ENCODE peak calls at places on chromosomes 13 and 19, in nine cellular contexts. One of them, this sample, is unnamed.

GRCh38 chr19:38932425-38933179 is 1.9 kb downstream of the MRPS12 start:
- DNase-seq in AG10803: peak
- DNase-seq in anterior cingulate cortex: no peak
- DNase-seq in T-helper 17 cell: no peak
- DNase-seq in activated naive CD4-positive, alpha-beta T cell: no peak
- DNase-seq in Panc1: no peak
- DNase-seq in stimulated activated CD8-positive, alpha-beta memory T cell treated with anti-CD3 and anti-CD28 coated beads, Interleukin-12 subunit alpha, Interleukin-12 subunit beta, amount 100 ng/mL, for 1 hour: no peak
- DNase-seq in GM06990: no peak
- DNase-seq in psoas muscle: peak
- DNase-seq in this sample: no peak

GRCh38 chr19:13073263-13073662 is 29.4 kb downstream of the LYL1 start:
- DNase-seq in stimulated activated CD8-positive, alpha-beta memory T cell treated with anti-CD3 and anti-CD28 coated beads, Interleukin-12 subunit alpha, Interleukin-12 subunit beta, amount 100 ng/mL, for 1 hour: no peak
- DNase-seq in activated naive CD4-positive, alpha-beta T cell: no peak
- DNase-seq in Panc1: no peak
- DNase-seq in psoas muscle: no peak
- DNase-seq in GM06990: no peak
- DNase-seq in anterior cingulate cortex: no peak
- DNase-seq in T-helper 17 cell: no peak
- DNase-seq in AG10803: no peak
- DNase-seq in this sample: no peak

GRCh38 chr13:48231080-48231479 is 1.9 kb upstream of the ITM2B start:
- DNase-seq in GM06990: no peak
- DNase-seq in T-helper 17 cell: no peak
- DNase-seq in activated naive CD4-positive, alpha-beta T cell: no peak
- DNase-seq in stimulated activated CD8-positive, alpha-beta memory T cell treated with anti-CD3 and anti-CD28 coated beads, Interleukin-12 subunit alpha, Interleukin-12 subunit beta, amount 100 ng/mL, for 1 hour: no peak
- DNase-seq in Panc1: no peak
- DNase-seq in anterior cingulate cortex: no peak
- DNase-seq in psoas muscle: no peak
- DNase-seq in AG10803: no peak
- DNase-seq in this sample: no peak

GRCh38 chr19:40119380-40119779 is 28.6 kb upstream of the ZNF780A start:
- DNase-seq in psoas muscle: no peak
- DNase-seq in Panc1: no peak
- DNase-seq in activated naive CD4-positive, alpha-beta T cell: no peak
- DNase-seq in T-helper 17 cell: no peak
- DNase-seq in stimulated activated CD8-positive, alpha-beta memory T cell treated with anti-CD3 and anti-CD28 coated beads, Interleukin-12 subunit alpha, Interleukin-12 subunit beta, amount 100 ng/mL, for 1 hour: no peak
- DNase-seq in anterior cingulate cortex: no peak
- DNase-seq in GM06990: no peak
- DNase-seq in AG10803: no peak
- DNase-seq in this sample: no peak

GRCh38 chr13:109989155-109989554 is 202.8 kb upstream of the IRS2 start:
- DNase-seq in AG10803: peak
- DNase-seq in stimulated activated CD8-positive, alpha-beta memory T cell treated with anti-CD3 and anti-CD28 coated beads, Interleukin-12 subunit alpha, Interleukin-12 subunit beta, amount 100 ng/mL, for 1 hour: no peak
- DNase-seq in Panc1: no peak
- DNase-seq in GM06990: no peak
- DNase-seq in activated naive CD4-positive, alpha-beta T cell: no peak
- DNase-seq in anterior cingulate cortex: no peak
- DNase-seq in T-helper 17 cell: no peak
- DNase-seq in psoas muscle: no peak
- DNase-seq in this sample: no peak

GRCh38 chr19:46925548-46925950 is 64.8 kb downstream of the ARHGAP35 start:
- DNase-seq in GM06990: no peak
- DNase-seq in activated naive CD4-positive, alpha-beta T cell: no peak
- DNase-seq in stimulated activated CD8-positive, alpha-beta memory T cell treated with anti-CD3 and anti-CD28 coated beads, Interleukin-12 subunit alpha, Interleukin-12 subunit beta, amount 100 ng/mL, for 1 hour: no peak
- DNase-seq in T-helper 17 cell: no peak
- DNase-seq in psoas muscle: no peak
- DNase-seq in AG10803: no peak
- DNase-seq in anterior cingulate cortex: no peak
- DNase-seq in Panc1: no peak
- DNase-seq in this sample: peak

GRCh38 chr13:90232291-90232690 is 1115.2 kb upstream of the MIR17HG start:
- DNase-seq in psoas muscle: no peak
- DNase-seq in activated naive CD4-positive, alpha-beta T cell: no peak
- DNase-seq in T-helper 17 cell: no peak
- DNase-seq in Panc1: no peak
- DNase-seq in GM06990: no peak
- DNase-seq in AG10803: no peak
- DNase-seq in stimulated activated CD8-positive, alpha-beta memory T cell treated with anti-CD3 and anti-CD28 coated beads, Interleukin-12 subunit alpha, Interleukin-12 subunit beta, amount 100 ng/mL, for 1 hour: no peak
- DNase-seq in anterior cingulate cortex: no peak
- DNase-seq in this sample: no peak

GRCh38 chr19:29565171-29565570 is 39.4 kb downstream of the VSTM2B start:
- DNase-seq in stimulated activated CD8-positive, alpha-beta memory T cell treated with anti-CD3 and anti-CD28 coated beads, Interleukin-12 subunit alpha, Interleukin-12 subunit beta, amount 100 ng/mL, for 1 hour: no peak
- DNase-seq in T-helper 17 cell: no peak
- DNase-seq in Panc1: no peak
- DNase-seq in anterior cingulate cortex: no peak
- DNase-seq in activated naive CD4-positive, alpha-beta T cell: no peak
- DNase-seq in AG10803: no peak
- DNase-seq in GM06990: no peak
- DNase-seq in psoas muscle: no peak
- DNase-seq in this sample: no peak

GRCh38 chr19:17871878-17872250 is at the start of gene SLC5A5:
- DNase-seq in activated naive CD4-positive, alpha-beta T cell: no peak
- DNase-seq in anterior cingulate cortex: no peak
- DNase-seq in GM06990: no peak
- DNase-seq in stimulated activated CD8-positive, alpha-beta memory T cell treated with anti-CD3 and anti-CD28 coated beads, Interleukin-12 subunit alpha, Interleukin-12 subunit beta, amount 100 ng/mL, for 1 hour: no peak
- DNase-seq in T-helper 17 cell: no peak
- DNase-seq in Panc1: no peak
- DNase-seq in psoas muscle: no peak
- DNase-seq in AG10803: no peak
- DNase-seq in this sample: no peak

GRCh38 chr13:108215428-108215827 is at the start of gene LIG4:
- DNase-seq in activated naive CD4-positive, alpha-beta T cell: peak
- DNase-seq in T-helper 17 cell: peak
- DNase-seq in Panc1: peak
- DNase-seq in psoas muscle: peak
- DNase-seq in anterior cingulate cortex: peak
- DNase-seq in GM06990: peak
- DNase-seq in AG10803: peak
- DNase-seq in stimulated activated CD8-positive, alpha-beta memory T cell treated with anti-CD3 and anti-CD28 coated beads, Interleukin-12 subunit alpha, Interleukin-12 subunit beta, amount 100 ng/mL, for 1 hour: peak
- DNase-seq in this sample: peak

GRCh38 chr19:38478273-38478971 is 44.9 kb downstream of the RYR1 start:
- DNase-seq in GM06990: no peak
- DNase-seq in anterior cingulate cortex: no peak
- DNase-seq in T-helper 17 cell: no peak
- DNase-seq in AG10803: no peak
- DNase-seq in activated naive CD4-positive, alpha-beta T cell: no peak
- DNase-seq in stimulated activated CD8-positive, alpha-beta memory T cell treated with anti-CD3 and anti-CD28 coated beads, Interleukin-12 subunit alpha, Interleukin-12 subunit beta, amount 100 ng/mL, for 1 hour: no peak
- DNase-seq in psoas muscle: no peak
- DNase-seq in Panc1: no peak
- DNase-seq in this sample: no peak

GRCh38 chr19:4538601-4538954 is 1.3 kb downstream of the LRG1 start:
- DNase-seq in activated naive CD4-positive, alpha-beta T cell: no peak
- DNase-seq in stimulated activated CD8-positive, alpha-beta memory T cell treated with anti-CD3 and anti-CD28 coated beads, Interleukin-12 subunit alpha, Interleukin-12 subunit beta, amount 100 ng/mL, for 1 hour: no peak
- DNase-seq in anterior cingulate cortex: no peak
- DNase-seq in Panc1: no peak
- DNase-seq in T-helper 17 cell: no peak
- DNase-seq in AG10803: no peak
- DNase-seq in GM06990: no peak
- DNase-seq in psoas muscle: no peak
- DNase-seq in this sample: no peak

GRCh38 chr19:33320636-33321035 is 18.3 kb upstream of the CEBPA start:
- DNase-seq in GM06990: no peak
- DNase-seq in Panc1: no peak
- DNase-seq in T-helper 17 cell: no peak
- DNase-seq in stimulated activated CD8-positive, alpha-beta memory T cell treated with anti-CD3 and anti-CD28 coated beads, Interleukin-12 subunit alpha, Interleukin-12 subunit beta, amount 100 ng/mL, for 1 hour: no peak
- DNase-seq in psoas muscle: no peak
- DNase-seq in AG10803: no peak
- DNase-seq in activated naive CD4-positive, alpha-beta T cell: no peak
- DNase-seq in anterior cingulate cortex: no peak
- DNase-seq in this sample: no peak

GRCh38 chr19:35153701-35154534 is 617 bp upstream of the FXYD5 start:
- DNase-seq in stimulated activated CD8-positive, alpha-beta memory T cell treated with anti-CD3 and anti-CD28 coated beads, Interleukin-12 subunit alpha, Interleukin-12 subunit beta, amount 100 ng/mL, for 1 hour: peak
- DNase-seq in activated naive CD4-positive, alpha-beta T cell: peak
- DNase-seq in psoas muscle: peak
- DNase-seq in GM06990: peak
- DNase-seq in T-helper 17 cell: peak
- DNase-seq in anterior cingulate cortex: no peak
- DNase-seq in AG10803: peak
- DNase-seq in Panc1: no peak
- DNase-seq in this sample: peak

GRCh38 chr19:14318873-14319272 is 62.4 kb upstream of the ADGRE5 start:
- DNase-seq in AG10803: no peak
- DNase-seq in anterior cingulate cortex: no peak
- DNase-seq in activated naive CD4-positive, alpha-beta T cell: no peak
- DNase-seq in Panc1: no peak
- DNase-seq in stimulated activated CD8-positive, alpha-beta memory T cell treated with anti-CD3 and anti-CD28 coated beads, Interleukin-12 subunit alpha, Interleukin-12 subunit beta, amount 100 ng/mL, for 1 hour: no peak
- DNase-seq in T-helper 17 cell: no peak
- DNase-seq in GM06990: no peak
- DNase-seq in psoas muscle: peak
- DNase-seq in this sample: peak

GRCh38 chr19:40090256-40091204 is at the start of gene ZNF780A:
- DNase-seq in T-helper 17 cell: peak
- DNase-seq in anterior cingulate cortex: peak
- DNase-seq in activated naive CD4-positive, alpha-beta T cell: peak
- DNase-seq in stimulated activated CD8-positive, alpha-beta memory T cell treated with anti-CD3 and anti-CD28 coated beads, Interleukin-12 subunit alpha, Interleukin-12 subunit beta, amount 100 ng/mL, for 1 hour: peak
- DNase-seq in GM06990: peak
- DNase-seq in psoas muscle: peak
- DNase-seq in Panc1: peak
- DNase-seq in AG10803: peak
- DNase-seq in this sample: peak